ENCODE peak calls at places on chromosomes 11 and 22, in six cellular contexts. E is stimulated activated CD8-positive, alpha-beta memory T cell treated with anti-CD3 and anti-CD28 coated beads, Interleukin-15, amount 100 ng/mL, for 1 hour; J is GOT3; A is stimulated activated CD4-positive, alpha-beta T cell treated with anti-CD3 and anti-CD28 coated beads, Interleukin-4, amount 100 ng/mL, for 24 hours; I is uterus; H is T-helper 9 cell. X is an unnamed sample.

GRCh38 chr11:1234771-1235614 is 12.1 kb downstream of the MUC5B start:
- DNase-seq in E (no peak), J (no peak), A (no peak), I (no peak), H (no peak), X (no peak)

GRCh38 chr11:821513-822371 is 3.0 kb downstream of the PNPLA2 start:
- DNase-seq in E (no peak), J (no peak), A (no peak), I (no peak), H (no peak), X (no peak)

GRCh38 chr22:41578818-41579217 is 10.8 kb downstream of the PMM1 start:
- DNase-seq in E (no peak), J (no peak), A (no peak), I (no peak), H (no peak), X (no peak)

GRCh38 chr11:133474461-133474860 is 57.8 kb downstream of the OPCML start:
- DNase-seq in E (no peak), J (no peak), A (no peak), I (no peak), H (no peak), X (no peak)

GRCh38 chr11:111206472-111206871 is 39.1 kb upstream of the POU2AF2 start:
- DNase-seq in E (no peak), J (no peak), A (no peak), I (no peak), H (no peak), X (no peak)

GRCh38 chr22:37760152-37760551 is 47.6 kb upstream of the GCAT start:
- DNase-seq in E (no peak), J (no peak), A (no peak), I (no peak), H (no peak), X (no peak)

GRCh38 chr11:65446446-65447277 is 24.1 kb downstream of the NEAT1 start:
- DNase-seq in E (no peak), J (no peak), A (no peak), I (peak), H (no peak), X (no peak)

GRCh38 chr22:43883012-43883661 is 8.7 kb downstream of the PNPLA5 start:
- DNase-seq in E (peak), J (no peak), A (peak), I (no peak), H (peak), X (peak)

GRCh38 chr11:30960387-30960992 is 374.3 kb upstream of the MPPED2 start:
- DNase-seq in E (no peak), J (no peak), A (no peak), I (no peak), H (no peak), X (no peak)

GRCh38 chr11:44049832-44050231 is 2.1 kb downstream of the ACCSL start:
- DNase-seq in E (no peak), J (no peak), A (no peak), I (no peak), H (no peak), X (no peak)

GRCh38 chr11:66956689-66957290 is 1.4 kb downstream of the PC start:
- DNase-seq in E (no peak), J (no peak), A (no peak), I (no peak), H (no peak), X (no peak)

GRCh38 chr22:37818397-37819099 is 4.6 kb upstream of the GALR3 start:
- DNase-seq in E (peak), J (no peak), A (peak), I (no peak), H (peak), X (peak)

GRCh38 chr11:123202155-123202714 is 7.2 kb upstream of the CLMP start:
- DNase-seq in E (no peak), J (no peak), A (no peak), I (peak), H (no peak), X (no peak)

GRCh38 chr11:2512431-2513407 is 67.9 kb downstream of the KCNQ1 start:
- DNase-seq in E (no peak), J (no peak), A (no peak), I (peak), H (no peak), X (no peak)

GRCh38 chr11:65539401-65540289 is 14.8 kb downstream of the SCYL1 start:
- DNase-seq in E (no peak), J (no peak), A (no peak), I (no peak), H (no peak), X (no peak)

GRCh38 chr11:133920109-133920990 is 36.4 kb downstream of the IGSF9B start:
- DNase-seq in E (no peak), J (no peak), A (no peak), I (no peak), H (no peak), X (no peak)

GRCh38 chr22:25930710-25931353 is 188.8 kb downstream of the MYO18B start:
- DNase-seq in E (no peak), J (no peak), A (no peak), I (no peak), H (no peak), X (no peak)

GRCh38 chr11:64656797-64657196 is 65.8 kb downstream of the SLC22A12 start:
- DNase-seq in E (no peak), J (no peak), A (no peak), I (no peak), H (no peak), X (no peak)

GRCh38 chr11:78564889-78565467 is 9.7 kb downstream of the NARS2 start:
- DNase-seq in E (no peak), J (no peak), A (no peak), I (no peak), H (no peak), X (no peak)

GRCh38 chr11:78019808-78020207 is 3.3 kb downstream of the KCTD14 start:
- DNase-seq in E (no peak), J (no peak), A (no peak), I (no peak), H (no peak), X (no peak)

GRCh38 chr11:124075841-124076571 is 34.9 kb upstream of the OR10G7 start:
- DNase-seq in E (no peak), J (no peak), A (no peak), I (no peak), H (no peak), X (no peak)

GRCh38 chr22:43205748-43206514 is 19.0 kb upstream of the TTLL12 start:
- DNase-seq in E (no peak), J (no peak), A (no peak), I (no peak), H (no peak), X (no peak)

GRCh38 chr11:9489366-9489765 is 28.6 kb downstream of the ZNF143 start:
- DNase-seq in E (no peak), J (no peak), A (no peak), I (no peak), H (no peak), X (no peak)

GRCh38 chr11:69215784-69216415 is 60.2 kb downstream of the SMIM38 start:
- DNase-seq in E (no peak), J (no peak), A (no peak), I (no peak), H (no peak), X (no peak)

GRCh38 chr22:42768385-42769035 is 47.8 kb upstream of the A4GALT start:
- DNase-seq in E (no peak), J (no peak), A (no peak), I (no peak), H (no peak), X (no peak)

GRCh38 chr11:62980133-62980760 is 4.5 kb downstream of the SLC22A6 start:
- DNase-seq in E (no peak), J (no peak), A (no peak), I (no peak), H (no peak), X (no peak)

GRCh38 chr11:106030609-106031008 is 8.6 kb upstream of the MSANTD4 start:
- DNase-seq in E (no peak), J (no peak), A (no peak), I (no peak), H (no peak), X (no peak)

GRCh38 chr11:79078999-79079398 is 361.8 kb downstream of the TENM4 start:
- DNase-seq in E (no peak), J (no peak), A (no peak), I (no peak), H (no peak), X (no peak)

GRCh38 chr11:80846979-80847378 is 1406.1 kb upstream of the TENM4 start:
- DNase-seq in E (no peak), J (no peak), A (no peak), I (no peak), H (no peak), X (no peak)

GRCh38 chr11:73263640-73264039 is 8.5 kb upstream of the P2RY6 start:
- DNase-seq in E (no peak), J (no peak), A (no peak), I (no peak), H (no peak), X (no peak)

GRCh38 chr11:65560555-65561418 is 2.6 kb upstream of the LTBP3 start:
- DNase-seq in E (no peak), J (no peak), A (no peak), I (peak), H (no peak), X (no peak)

GRCh38 chr11:129300099-129300498 is 75.5 kb upstream of the BARX2 start:
- DNase-seq in E (no peak), J (no peak), A (no peak), I (no peak), H (no peak), X (no peak)

GRCh38 chr22:46172522-46172921 is 22.2 kb downstream of the PPARA start:
- DNase-seq in E (no peak), J (no peak), A (no peak), I (no peak), H (no peak), X (no peak)

GRCh38 chr11:29051935-29052334 is 943.7 kb downstream of the METTL15 start:
- DNase-seq in E (no peak), J (no peak), A (no peak), I (no peak), H (no peak), X (no peak)